ENCODE peak calls at places on chromosomes 5 and 9, in five cellular contexts. A, N, U, I and B are unnamed samples.

GRCh38 chr9:116687762-116688160 is 656 bp downstream of the TRIM32 start:
- DNase-seq in A (peak; percentile 13), N (no peak), U (no peak), I (no peak), B (no peak)

GRCh38 chr9:89154218-89154617 is 24.4 kb downstream of the SHC3 start:
- DNase-seq in A (no peak), N (no peak), U (no peak), I (no peak), B (no peak)

GRCh38 chr9:120441446-120442279 is 138.3 kb downstream of the CDK5RAP2 start:
- DNase-seq in A (no peak), N (no peak), U (no peak), I (no peak), B (no peak)

GRCh38 chr5:150457112-150457511 is 7.6 kb upstream of the RPS14 start:
- DNase-seq in A (no peak), N (no peak), U (no peak), I (no peak), B (no peak)

GRCh38 chr5:169139381-169140125 is 161.4 kb downstream of the SLIT3 start:
- DNase-seq in A (no peak), N (peak; percentile 43), U (no peak), I (peak; percentile 63), B (peak; percentile 24)

GRCh38 chr5:133595465-133595864 is 16.9 kb downstream of the FSTL4 start:
- DNase-seq in A (no peak), N (no peak), U (no peak), I (no peak), B (no peak)

GRCh38 chr5:130109152-130109551 is 204.9 kb downstream of the CHSY3 start:
- DNase-seq in A (peak; percentile 59), N (no peak), U (no peak), I (no peak), B (no peak)

GRCh38 chr9:105405514-105406131 is 42.2 kb upstream of the FSD1L start:
- DNase-seq in A (peak; percentile 25), N (no peak), U (peak; percentile 29), I (no peak), B (no peak)

GRCh38 chr9:95373069-95373681 is 55.7 kb upstream of the FANCC start:
- DNase-seq in A (no peak), N (no peak), U (no peak), I (no peak), B (no peak)

GRCh38 chr5:5155617-5156016 is 15.5 kb downstream of the ADAMTS16 start:
- DNase-seq in A (no peak), N (no peak), U (no peak), I (no peak), B (no peak)

GRCh38 chr5:30764704-30765103 is 428.8 kb upstream of the CDH6 start:
- DNase-seq in A (no peak), N (no peak), U (no peak), I (no peak), B (no peak)

GRCh38 chr5:151684690-151685361 is 1.9 kb downstream of the SPARC start:
- DNase-seq in A (peak; percentile 72), N (peak; percentile 87), U (no peak), I (peak; percentile 34), B (peak; percentile 53)

GRCh38 chr5:181188700-181189362 is 16.2 kb downstream of the TRIM7 start:
- DNase-seq in A (peak; percentile 86), N (peak; percentile 82), U (peak; percentile 79), I (peak; percentile 89), B (peak; percentile 85)
- TF ChIP-seq CTCF in A (no peak), N (no peak), U (no peak), I (no peak), B (no peak)

GRCh38 chr9:37424204-37424685 is 1.7 kb downstream of the GRHPR start:
- DNase-seq in A (no peak), N (no peak), U (no peak), I (no peak), B (no peak)

GRCh38 chr9:37424686-37425297 is 2.3 kb downstream of the GRHPR start:
- DNase-seq in A (no peak), N (no peak), U (no peak), I (no peak), B (no peak)

GRCh38 chr9:37422289-37423104 is at the start of gene GRHPR:
- DNase-seq in A (peak; percentile 83), N (peak; percentile 82), U (peak; percentile 91), I (peak; percentile 93), B (peak; percentile 77)

GRCh38 chr9:37421914-37422288 is 595 bp upstream of the GRHPR start:
- DNase-seq in A (no peak), N (no peak), U (no peak), I (no peak), B (no peak)

DNA sequence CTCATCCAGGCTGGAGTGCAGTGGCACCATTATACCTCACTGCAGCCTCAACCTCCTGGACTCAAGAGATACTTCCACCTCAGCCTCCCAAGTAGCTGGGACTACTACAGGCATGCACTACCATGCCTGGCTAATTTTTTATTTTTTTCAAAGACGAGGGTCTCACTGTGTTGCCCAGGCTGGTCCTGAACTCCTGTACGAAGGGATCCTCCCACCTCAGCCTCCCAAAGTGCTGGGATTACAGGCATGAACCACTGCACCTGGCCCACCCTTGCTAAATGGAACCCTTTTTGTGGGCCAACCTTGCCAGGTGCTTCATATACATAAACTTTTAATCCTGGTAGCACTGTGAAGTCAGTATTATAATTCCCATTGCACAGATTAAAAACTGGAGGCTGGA is 1.0 kb downstream of the GRHPR start:
- DNase-seq in A (no peak), N (no peak), U (no peak), I (no peak), B (no peak)
- H3K36me3 ChIP-seq in A (no peaks in the 10 kb centered on the region), N (no peaks in the 10 kb centered on the region), U (peaks cover 24% of the 10 kb centered on the region), I (no peaks in the 10 kb centered on the region), B (no peaks in the 10 kb centered on the region)

DNA sequence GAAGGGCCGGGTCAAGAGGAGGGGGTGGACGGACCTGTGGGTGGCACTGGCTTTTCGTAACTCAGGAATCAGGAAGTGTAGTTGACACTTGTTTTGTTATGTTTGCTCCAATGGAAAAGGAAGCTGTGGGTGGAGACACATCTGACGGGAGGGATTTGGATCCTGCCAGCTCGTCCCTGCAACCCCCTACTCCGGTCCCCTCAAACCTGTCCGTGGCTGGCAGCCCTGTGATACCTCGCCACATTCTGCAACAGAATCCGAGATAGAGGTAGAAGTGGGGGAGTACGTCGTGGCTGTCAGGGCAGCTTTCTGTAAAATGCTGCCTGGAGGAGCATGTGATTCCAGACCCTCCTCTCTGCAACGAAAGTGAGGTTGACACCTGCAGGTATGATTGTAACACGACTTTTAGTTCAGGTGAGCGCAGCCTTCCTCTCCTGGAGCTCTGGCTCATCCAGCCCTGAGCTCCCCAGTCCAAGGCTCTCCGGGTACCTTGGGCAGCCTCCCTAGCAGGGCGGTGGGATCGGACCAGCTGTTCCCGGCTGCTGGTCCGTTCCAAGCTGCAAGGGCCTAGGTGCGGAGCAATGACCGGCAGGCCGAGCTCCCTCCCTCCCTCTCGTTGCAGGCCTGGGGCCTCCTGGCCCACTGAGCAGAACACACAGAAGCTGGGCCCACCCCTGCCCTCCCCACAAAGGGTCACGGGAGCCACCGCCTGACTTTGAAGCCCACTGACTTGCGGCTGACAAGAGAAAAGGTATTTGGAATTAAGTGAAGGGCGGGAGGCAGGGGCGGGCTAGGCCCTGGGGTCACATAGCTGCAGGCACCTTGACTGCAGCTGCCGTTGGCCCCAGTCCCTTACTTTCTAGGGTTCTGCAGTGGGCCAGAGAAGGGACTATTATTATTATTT is 104.5 kb upstream of the IER5L start:
- DNase-seq in A (no peak), N (no peak), U (no peak), I (no peak), B (peak; percentile 26)
- H3K4me3 ChIP-seq in A (no peak overlapping the region), N (peak overlapping the region; percentile 25), U (no peak overlapping the region), I (peak overlapping the region; percentile 17), B (peak overlapping the region; percentile 41)

DNA sequence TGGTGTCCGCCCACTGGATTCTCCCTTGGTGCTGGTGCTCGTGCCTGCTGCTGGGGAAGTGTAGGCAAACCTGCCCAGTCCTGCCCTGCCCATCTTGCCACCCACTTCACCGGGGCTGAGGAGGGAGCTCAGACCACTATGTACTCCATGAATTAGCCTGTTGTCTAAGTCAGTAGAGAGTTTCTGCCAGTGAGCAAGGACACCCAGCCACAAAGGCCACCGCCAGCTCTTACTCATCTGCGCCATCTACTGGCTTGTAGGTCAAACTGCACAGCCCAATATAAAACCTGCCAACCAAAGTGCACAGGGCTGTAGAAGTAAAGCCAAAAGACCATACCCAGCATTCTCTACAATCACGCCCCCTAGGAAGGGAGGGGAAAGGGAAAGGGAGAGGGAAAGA is 102.3 kb downstream of the GLIS3 start:
- DNase-seq in A (no peak), N (no peak), U (peak; percentile 6), I (no peak), B (no peak)
- TF ChIP-seq CTCF in A (peak; percentile 53), N (no peak), U (peak; percentile 43), I (peak; percentile 12), B (no peak)

DNA sequence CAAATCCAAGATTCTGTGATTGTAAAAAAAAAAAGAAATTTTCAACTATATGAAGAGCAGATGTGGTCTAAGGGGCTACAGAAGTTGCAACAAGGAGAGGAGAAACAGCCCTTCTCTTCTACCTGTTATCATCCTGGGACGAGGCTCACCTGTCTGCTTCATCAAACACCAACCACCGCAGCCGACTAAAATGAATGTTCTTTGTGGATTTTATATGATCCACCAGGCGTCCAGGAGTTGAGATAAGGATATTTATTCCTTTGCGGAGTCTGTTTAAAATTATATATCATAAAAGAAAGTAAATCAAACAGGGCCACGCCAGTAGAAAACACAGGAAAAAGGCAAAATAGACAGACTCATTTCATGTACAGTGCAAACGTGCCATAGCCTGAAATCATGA is 21.5 kb downstream of the DDX31 start:
- DNase-seq in A (no peak), N (no peak), U (no peak), I (peak; percentile 60), B (no peak)
- H3K36me3 ChIP-seq in A (no peaks in the 10 kb centered on the region), N (no peaks in the 10 kb centered on the region), U (peaks cover 32% of the 10 kb centered on the region), I (no peaks in the 10 kb centered on the region), B (peaks cover 8% of the 10 kb centered on the region)

DNA sequence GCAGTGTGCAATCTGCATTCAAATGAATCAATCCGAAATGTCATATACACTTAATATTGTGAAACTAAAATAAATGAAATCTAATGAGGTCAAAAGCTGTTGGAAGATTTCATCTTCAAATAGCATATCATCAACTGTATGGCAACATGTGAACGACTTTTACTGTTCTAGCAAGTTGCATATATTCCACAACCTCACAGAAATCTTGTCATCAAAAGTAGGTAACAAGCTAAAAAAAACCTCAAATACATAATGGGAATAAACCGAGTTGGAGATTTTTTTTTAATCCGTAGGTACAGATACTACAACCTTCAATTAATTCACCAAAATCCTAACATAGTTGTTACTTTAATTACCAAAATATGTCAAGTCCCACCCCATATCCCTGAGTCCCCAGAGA is 1.1 kb downstream of the PTBP3 start:
- DNase-seq in A (no peak), N (no peak), U (no peak), I (no peak), B (no peak)
- H3K4me3 ChIP-seq in A (peak overlapping the region; percentile 83), N (peak overlapping the region; percentile 89), U (peak overlapping the region; percentile 88), I (peak overlapping the region; percentile 95), B (peak overlapping the region; percentile 99)

DNA sequence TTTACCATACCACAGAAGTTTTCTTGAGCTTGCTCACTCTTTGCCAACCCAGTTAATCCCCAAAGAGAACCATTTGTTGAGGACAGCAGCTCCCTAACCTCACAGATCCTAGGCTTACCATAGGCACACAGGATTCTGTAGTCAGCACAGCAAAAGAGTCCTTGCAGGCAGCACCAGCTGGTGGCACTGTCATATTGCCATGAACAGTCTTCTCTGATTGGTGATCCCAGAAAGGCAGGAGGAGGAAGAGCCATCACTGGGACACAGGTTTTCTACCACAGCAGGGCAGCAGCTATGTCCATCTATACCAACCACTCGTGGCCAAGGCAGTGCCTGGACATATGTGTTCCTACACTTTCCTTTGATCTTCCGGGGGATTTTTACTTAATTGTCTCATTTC is 297.1 kb upstream of the CD180 start:
- DNase-seq in A (peak; percentile 54), N (no peak), U (no peak), I (peak; percentile 64), B (no peak)
- TF ChIP-seq CTCF in A (peak; percentile 57), N (no peak), U (peak; percentile 6), I (peak; percentile 41), B (peak; percentile 10)